ENCODE peak calls at places on chromosomes 16 and 17, in six cellular contexts. F, R, U, M, Q and D are unnamed samples.

GRCh38 chr17:42774066-42774750 is 959 bp downstream of the VPS25 start:
- DNase-seq in Q (no peak), U (no peak), R (no peak), M (no peak), F (no peak), D (no peak)

GRCh38 chr17:76248013-76248782 is 7.9 kb upstream of the RNF157 start:
- DNase-seq in F (no peak), M (no peak), U (no peak), Q (no peak), R (no peak), D (no peak)

GRCh38 chr16:67541391-67542263 is 13.0 kb downstream of the RIPOR1 start:
- DNase-seq in R (peak), Q (no peak), U (no peak), F (no peak), M (no peak), D (no peak)

GRCh38 chr17:69560987-69561441 is 146.5 kb downstream of the MAP2K6 start:
- DNase-seq in F (no peak), Q (no peak), U (no peak), R (no peak), M (no peak), D (no peak)

GRCh38 chr16:11481987-11482386 is 104.7 kb downstream of the LITAF start:
- DNase-seq in R (no peak), F (no peak), M (no peak), Q (no peak), U (no peak), D (no peak)

GRCh38 chr16:17266606-17267313 is 204.0 kb downstream of the XYLT1 start:
- DNase-seq in F (no peak), Q (no peak), M (no peak), U (peak), R (peak), D (no peak)

GRCh38 chr17:67071595-67071994 is 27.2 kb downstream of the CACNG1 start:
- DNase-seq in Q (no peak), F (no peak), M (no peak), U (no peak), R (no peak), D (no peak)

GRCh38 chr16:82694239-82694874 is 67.6 kb downstream of the CDH13 start:
- DNase-seq in Q (no peak), R (no peak), F (no peak), U (no peak), M (no peak), D (no peak)

GRCh38 chr17:56680676-56681075 is 87.2 kb downstream of the NOG start:
- DNase-seq in R (no peak), U (no peak), Q (no peak), F (no peak), M (no peak), D (no peak)

GRCh38 chr16:89446975-89447293 is 43.4 kb downstream of the ANKRD11 start:
- DNase-seq in Q (no peak), R (no peak), U (no peak), F (no peak), M (no peak), D (no peak)

GRCh38 chr17:43908111-43908721 is 880 bp upstream of the MPP2 start:
- DNase-seq in U (peak), M (peak), F (peak), R (peak), Q (peak), D (peak)

GRCh38 chr17:48457080-48457836 is 27.2 kb upstream of the SKAP1 start:
- DNase-seq in Q (peak), U (peak), F (peak), M (peak), R (peak), D (peak)
- H3K4me3 ChIP-seq in Q (no peak), U (no peak), F (peak), M (peak), R (peak), D (no peak)

GRCh38 chr17:38890410-38890746 is 20.5 kb downstream of the LASP1 start:
- DNase-seq in R (no peak), M (no peak), F (no peak), Q (no peak), U (no peak), D (no peak)
- H3K27ac ChIP-seq in R (no peak), M (peak), F (no peak), Q (no peak), U (no peak), D (peak)

DNA sequence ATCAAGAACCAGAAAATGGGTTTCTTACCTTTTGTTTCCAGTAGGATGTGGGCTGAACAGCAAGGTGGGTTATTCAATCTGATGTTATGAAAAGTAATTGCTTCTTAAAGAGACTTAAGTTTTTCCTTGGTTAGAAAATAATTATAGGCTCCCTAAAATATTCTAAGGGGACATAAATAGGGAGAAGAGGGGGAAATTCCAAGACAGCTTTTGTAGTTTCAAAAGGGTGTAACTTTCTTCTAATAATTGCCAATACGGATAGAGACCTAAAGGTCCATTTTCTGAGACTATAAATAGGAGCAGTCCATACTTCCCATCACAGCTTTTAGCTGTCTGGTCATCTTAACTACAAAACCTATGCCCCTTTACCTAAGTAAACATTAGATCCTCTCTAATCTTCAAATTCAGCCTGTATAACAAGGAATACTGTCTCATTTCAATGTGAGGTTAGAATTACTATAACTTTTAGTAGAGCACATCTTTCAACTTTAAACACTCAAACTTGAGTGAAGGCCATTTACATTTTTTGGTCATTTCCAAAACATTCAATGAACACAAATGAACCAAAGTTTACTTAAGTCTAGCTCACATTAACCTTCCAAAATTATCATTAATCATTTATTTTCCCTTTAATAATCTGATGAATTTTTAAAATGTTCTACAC is 5.5 kb downstream of the SRSF1 start:
- DNase-seq in M (no peak), U (no peak), Q (no peak), F (no peak), R (no peak), D (no peak)
- H3K4me3 ChIP-seq in M (no peak), U (no peak), Q (no peak), F (no peak), R (no peak), D (no peak)

GRCh38 chr17:8382052-8382879 is 727 bp downstream of the RPL26 start:
- DNase-seq in F (no peak), U (no peak), M (no peak), Q (no peak), R (no peak), D (no peak)
- H3K27ac ChIP-seq in F (peak), U (peak), M (peak), Q (peak), R (peak), D (peak)

GRCh38 chr16:2023098-2023925 is 3.4 kb upstream of the NHERF2 start:
- DNase-seq in R (peak), M (peak), F (peak), Q (peak), U (peak), D (peak)
- H3K4me3 ChIP-seq in R (peak), M (peak), F (peak), Q (peak), U (peak), D (peak)

GRCh38 chr17:80619535-80620235 is 75.0 kb downstream of the RPTOR start:
- DNase-seq in M (no peak), U (no peak), Q (no peak), F (peak), R (no peak), D (no peak)
- H3K27ac ChIP-seq in M (no peak), U (no peak), Q (no peak), F (peak), R (no peak), D (no peak)

DNA sequence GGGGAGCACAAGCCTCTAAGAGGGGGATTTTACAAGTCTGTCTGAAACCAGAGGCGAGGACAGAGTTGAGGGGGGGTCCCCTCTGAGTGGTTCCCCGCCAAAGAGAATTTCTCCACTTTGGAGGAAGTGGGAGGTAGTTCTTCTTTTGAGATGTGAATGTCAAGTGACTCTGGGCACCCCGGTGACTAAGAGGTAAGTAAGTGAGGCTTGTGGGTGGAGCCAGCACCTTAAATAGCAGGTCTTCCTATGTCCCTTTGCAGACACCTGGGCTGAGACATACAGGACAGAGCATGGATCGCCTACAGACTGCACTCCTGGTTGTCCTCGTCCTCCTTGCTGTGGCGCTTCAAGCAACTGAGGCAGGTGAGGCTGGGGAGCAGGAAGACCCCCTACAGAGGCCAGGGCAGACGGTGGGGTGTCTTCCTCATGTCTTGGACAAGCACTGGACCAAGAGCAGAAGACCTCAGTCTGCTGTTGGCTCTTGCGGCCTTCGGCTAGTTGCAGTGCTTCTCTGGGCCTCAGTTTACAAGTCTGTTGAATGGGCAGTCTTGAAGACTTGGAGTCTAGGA is at the start of gene CCL22:
- DNase-seq in M (no peak), F (no peak), Q (no peak), R (no peak), U (no peak), D (no peak)
- H3K4me3 ChIP-seq in M (no peak), F (no peak), Q (no peak), R (no peak), U (no peak), D (no peak)

DNA sequence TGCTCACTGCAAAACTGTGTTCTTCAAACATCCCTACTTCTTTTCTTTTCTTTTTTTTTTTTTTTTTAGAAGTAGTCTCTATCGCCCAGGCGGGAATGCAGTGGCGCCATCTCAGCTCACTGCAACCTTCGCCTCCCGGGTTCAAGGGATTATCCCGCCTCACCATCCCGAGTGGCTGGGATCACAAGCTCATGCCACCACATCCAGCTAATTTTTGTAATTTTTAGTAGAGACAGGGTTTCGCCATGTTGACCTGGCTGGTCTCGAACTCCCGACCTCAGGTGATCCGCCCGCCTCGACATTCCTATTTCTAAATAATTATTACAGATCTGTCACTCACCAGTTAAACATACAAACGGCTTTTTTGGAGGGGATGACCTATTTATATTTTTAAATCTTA is 1.0 kb upstream of the RNASEK start:
- DNase-seq in M (no peak), U (no peak), R (no peak), F (no peak), Q (no peak), D (no peak)
- H3K27ac ChIP-seq in M (peak), U (no peak), R (peak), F (peak), Q (no peak), D (no peak)

DNA sequence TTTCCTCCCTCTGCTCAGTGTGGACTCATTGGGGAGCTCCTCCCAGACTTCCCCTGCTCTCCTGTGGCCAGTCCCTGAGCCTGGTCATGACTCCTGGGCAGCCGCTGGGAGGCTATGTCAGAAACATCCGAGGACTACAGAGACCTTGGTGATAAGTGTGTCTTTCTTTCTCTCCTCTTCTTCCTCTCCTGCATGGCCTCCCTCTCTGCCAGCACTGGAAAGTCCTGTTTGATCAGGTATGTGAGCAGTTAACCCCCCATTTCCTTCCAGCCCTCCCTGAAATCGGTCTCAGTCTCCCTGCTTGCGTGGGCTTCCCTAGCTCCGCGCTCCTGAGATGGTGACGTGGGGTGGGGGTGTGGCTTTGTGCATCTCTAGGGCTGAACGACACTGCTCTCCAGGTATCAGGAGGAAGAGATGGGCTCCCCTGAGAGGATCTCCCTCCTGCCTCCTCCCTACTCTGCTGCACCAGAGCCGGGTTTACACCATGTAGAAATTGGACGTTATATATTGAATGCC is 2.1 kb downstream of the RHBDL3 start:
- DNase-seq in M (no peak), R (no peak), U (no peak), Q (no peak), F (no peak), D (no peak)
- H3K4me3 ChIP-seq in M (peak), R (no peak), U (peak), Q (no peak), F (no peak), D (peak)